ENCODE peak calls at places on chromosome 15, in six cellular contexts. F is HS-5, Y is ELR, J is iPS DF 6.9, E is dorsolateral prefrontal cortex, V is AML-193. Z is an unnamed sample.

GRCh38 chr15:45187894-45188830 is at the start of gene SHF:
- DNase-seq in F (no peak), V (no peak), E (peak), J (no peak), Y (peak), Z (no peak)

GRCh38 chr15:71153823-71154524 is 38.7 kb downstream of the THSD4 start:
- DNase-seq in F (no peak), Y (no peak), V (no peak), E (no peak), J (no peak), Z (no peak)

GRCh38 chr15:50248994-50249586 is 16.4 kb downstream of the HDC start:
- DNase-seq in Y (no peak), J (no peak), E (no peak), F (no peak), V (no peak), Z (no peak)

GRCh38 chr15:57018151-57018550 is 99.7 kb downstream of the TCF12 start:
- DNase-seq in J (no peak), V (no peak), E (no peak), Y (peak), F (no peak), Z (no peak)

GRCh38 chr15:101679861-101680260 is 27.7 kb upstream of the TM2D3 start:
- DNase-seq in Y (no peak), V (no peak), F (no peak), E (no peak), J (no peak), Z (no peak)

GRCh38 chr15:53378096-53378620 is 381.3 kb downstream of the WDR72 start:
- DNase-seq in Y (no peak), F (no peak), J (no peak), E (no peak), V (no peak), Z (no peak)

GRCh38 chr15:37109952-37110630 is 9.7 kb upstream of the MEIS2 start:
- DNase-seq in Y (no peak), F (no peak), V (no peak), E (no peak), J (no peak), Z (no peak)

GRCh38 chr15:72511536-72511935 is 37.4 kb downstream of the ARIH1 start:
- DNase-seq in J (no peak), Y (no peak), E (no peak), F (peak), V (no peak), Z (no peak)

GRCh38 chr15:85750319-85750806 is 44.4 kb downstream of the KLHL25 start:
- DNase-seq in F (no peak), J (no peak), E (peak), V (no peak), Y (no peak), Z (no peak)

GRCh38 chr15:29888651-29889050 is 66.4 kb upstream of the TJP1 start:
- DNase-seq in E (no peak), V (no peak), F (no peak), Y (peak), J (no peak), Z (no peak)

GRCh38 chr15:62088361-62088693 is 21.6 kb downstream of the C2CD4A start:
- DNase-seq in V (no peak), Y (no peak), J (no peak), E (no peak), F (no peak), Z (no peak)

GRCh38 chr15:38817427-38818155 is 253.0 kb upstream of the RASGRP1 start:
- DNase-seq in J (peak), F (peak), E (peak), Y (peak), V (no peak), Z (no peak)

GRCh38 chr15:101326462-101327146 is 31.6 kb upstream of the SNRPA1 start:
- DNase-seq in V (no peak), Y (no peak), F (no peak), J (no peak), E (peak), Z (no peak)

GRCh38 chr15:35872577-35872976 is 326.6 kb upstream of the DPH6 start:
- DNase-seq in V (no peak), Y (no peak), E (no peak), J (no peak), F (no peak), Z (no peak)

GRCh38 chr15:79170256-79170664 is 79.7 kb upstream of the RASGRF1 start:
- DNase-seq in E (no peak), V (no peak), J (no peak), Y (peak), F (no peak), Z (no peak)

GRCh38 chr15:37995461-37996347 is 61.3 kb downstream of the TMCO5A start:
- DNase-seq in V (peak), F (peak), E (no peak), Y (peak), J (no peak), Z (no peak)

GRCh38 chr15:40080847-40081246 is 27.8 kb downstream of the BMF start:
- DNase-seq in Y (peak), V (no peak), E (no peak), J (no peak), F (no peak), Z (no peak)

GRCh38 chr15:90829942-90830440 is 38.4 kb upstream of the FURIN start:
- DNase-seq in Y (no peak), V (peak), E (peak), J (no peak), F (no peak), Z (peak)

GRCh38 chr15:38768970-38769369 is 204.4 kb upstream of the RASGRP1 start:
- DNase-seq in E (no peak), Y (peak), V (no peak), F (no peak), J (peak), Z (no peak)

GRCh38 chr15:46386356-46386755 is 751.5 kb downstream of the SQOR start:
- DNase-seq in V (no peak), F (no peak), E (no peak), J (no peak), Y (no peak), Z (no peak)

GRCh38 chr15:37520026-37520425 is 414.4 kb upstream of the TMCO5A start:
- DNase-seq in E (no peak), V (no peak), F (no peak), Y (no peak), J (no peak), Z (no peak)

GRCh38 chr15:90405208-90405607 is 17.2 kb downstream of the IQGAP1 start:
- DNase-seq in F (no peak), V (no peak), J (no peak), E (no peak), Y (no peak), Z (no peak)

GRCh38 chr15:83698294-83698693 is 44.4 kb downstream of the ADAMTSL3 start:
- DNase-seq in Y (peak), J (no peak), E (no peak), V (no peak), F (peak), Z (no peak)

Z was measured in GF-D8.